ENCODE peak calls at places on chromosomes 7 and 10, in seven cellular contexts. F, T, H, K, Y, X and O are unnamed samples.

GRCh38 chr7:100572281-100572948 is 1.3 kb downstream of the SAP25 start:
- DNase-seq in Y (no peak), F (no peak), T (no peak), X (no peak), H (no peak), K (no peak), O (no peak)

GRCh38 chr7:112869111-112869774 is 79.0 kb upstream of the TMEM168 start:
- DNase-seq in X (peak), Y (peak), T (no peak), H (peak), K (peak), F (no peak), O (peak)

GRCh38 chr7:78218051-78218450 is 419.5 kb downstream of the PHTF2 start:
- DNase-seq in F (no peak), H (no peak), X (no peak), K (peak), T (no peak), Y (no peak), O (no peak)

GRCh38 chr7:44569958-44570357 is 3.8 kb downstream of the DDX56 start:
- DNase-seq in X (no peak), H (no peak), F (no peak), Y (no peak), K (no peak), T (no peak), O (no peak)

GRCh38 chr10:79386637-79387465 is 39.6 kb downstream of the PPIF start:
- DNase-seq in X (no peak), H (peak), F (peak), K (no peak), T (peak), Y (no peak), O (no peak)

GRCh38 chr10:88831709-88832108 is 19.9 kb downstream of the ANKRD22 start:
- DNase-seq in T (no peak), Y (peak), F (no peak), H (no peak), X (no peak), K (peak), O (no peak)

GRCh38 chr10:120917521-120918250 is 66.5 kb downstream of the WDR11 start:
- DNase-seq in F (no peak), X (no peak), Y (no peak), H (no peak), T (no peak), K (peak), O (no peak)

GRCh38 chr10:88243847-88244730 is 339.0 kb downstream of the RNLS start:
- DNase-seq in K (no peak), X (peak), F (peak), T (peak), H (peak), Y (no peak), O (peak)

GRCh38 chr10:62459072-62459471 is 84.9 kb downstream of the ZNF365 start:
- DNase-seq in K (no peak), H (no peak), Y (no peak), X (peak), F (no peak), T (no peak), O (peak)

GRCh38 chr7:88363869-88364268 is 57.2 kb upstream of the STEAP4 start:
- DNase-seq in K (no peak), T (no peak), X (peak), Y (no peak), F (no peak), H (no peak), O (no peak)

GRCh38 chr10:52956861-52957260 is 184.3 kb upstream of the MBL2 start:
- DNase-seq in T (no peak), X (no peak), K (peak), H (no peak), F (no peak), Y (no peak), O (no peak)

GRCh38 chr7:148327379-148327778 is 263.2 kb upstream of the C7orf33 start:
- DNase-seq in T (no peak), K (peak), X (peak), H (no peak), F (no peak), Y (no peak), O (no peak)

GRCh38 chr10:63886281-63887025 is 365.3 kb downstream of the REEP3 start:
- DNase-seq in X (no peak), T (no peak), F (no peak), Y (no peak), H (no peak), K (no peak), O (no peak)

GRCh38 chr7:123351506-123352225 is 151.9 kb upstream of the SLC13A1 start:
- DNase-seq in X (peak), H (no peak), Y (no peak), K (no peak), T (no peak), F (no peak), O (no peak)

GRCh38 chr7:68205826-68206225 is 1209.2 kb downstream of the TYW1 start:
- DNase-seq in K (no peak), H (no peak), F (no peak), Y (no peak), T (no peak), X (no peak), O (no peak)

GRCh38 chr7:51727441-51727840 is 410.8 kb upstream of the COBL start:
- DNase-seq in Y (no peak), K (no peak), T (no peak), H (no peak), X (peak), F (no peak), O (no peak)

GRCh38 chr7:84701524-84702306 is 485.1 kb downstream of the SEMA3D start:
- DNase-seq in K (peak), F (no peak), H (peak), T (no peak), X (peak), Y (no peak), O (peak)

GRCh38 chr10:18313146-18313542 is 172.9 kb downstream of the CACNB2 start:
- DNase-seq in Y (no peak), K (no peak), T (no peak), F (no peak), H (no peak), X (no peak), O (no peak)
- TF ChIP-seq CTCF in Y (no peak), K (no peak), T (no peak), F (no peak), H (no peak), X (no peak), O (no peak)

GRCh38 chr7:17062433-17063383 is 180.9 kb upstream of the AGR3 start:
- DNase-seq in X (no peak), K (no peak), Y (no peak), F (no peak), T (no peak), H (no peak), O (no peak)
- TF ChIP-seq CTCF in X (peak), K (peak), Y (peak), F (no peak), T (peak), H (no peak), O (peak)

DNA sequence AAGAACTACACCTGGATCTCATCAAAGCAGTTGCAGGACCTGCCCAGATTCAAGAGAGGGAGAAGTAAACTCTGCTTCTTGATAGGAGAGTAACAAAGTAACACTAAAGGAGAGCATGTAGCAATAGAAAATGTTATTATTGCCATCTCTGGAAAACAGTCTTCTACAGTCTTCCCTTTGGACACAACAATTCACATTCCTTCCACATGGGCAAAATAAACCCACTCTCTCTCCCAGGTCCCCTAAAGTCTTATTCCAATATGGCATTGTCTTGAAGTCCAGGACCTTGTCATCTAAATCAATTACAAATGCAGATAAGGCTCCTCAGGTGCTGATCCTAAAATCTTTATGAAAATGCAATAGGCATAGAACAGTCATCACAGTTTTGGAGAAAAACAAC is 10.3 kb upstream of the WNT2 start:
- DNase-seq in H (no peak), X (no peak), F (no peak), T (no peak), K (no peak), Y (no peak), O (no peak)
- TF ChIP-seq CTCF in H (no peak), X (no peak), F (no peak), T (no peak), K (no peak), Y (no peak), O (no peak)

DNA sequence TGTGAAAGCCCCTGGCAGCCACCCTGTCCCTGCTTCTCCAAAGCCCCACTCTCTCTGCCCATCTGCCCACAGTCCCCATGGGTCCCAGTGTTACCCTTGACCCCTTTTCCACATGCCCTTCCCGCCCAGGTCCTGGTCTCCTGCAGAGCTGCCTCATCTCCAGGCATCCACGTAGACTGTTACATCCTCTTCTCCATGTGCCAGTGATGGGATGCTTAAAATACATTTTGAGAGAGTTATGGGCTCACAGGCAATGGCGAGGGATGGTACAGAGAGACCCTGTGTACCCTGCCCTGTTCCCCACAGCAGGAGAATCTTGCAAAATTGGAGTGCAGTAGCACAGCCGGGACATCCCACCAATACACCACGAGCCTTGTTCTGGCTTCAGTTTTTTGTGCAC is 56.8 kb downstream of the GLRX3 start:
- DNase-seq in K (no peak), X (no peak), H (no peak), Y (no peak), F (no peak), T (no peak), O (no peak)
- TF ChIP-seq CTCF in K (no peak), X (no peak), H (no peak), Y (no peak), F (no peak), T (no peak), O (no peak)

DNA sequence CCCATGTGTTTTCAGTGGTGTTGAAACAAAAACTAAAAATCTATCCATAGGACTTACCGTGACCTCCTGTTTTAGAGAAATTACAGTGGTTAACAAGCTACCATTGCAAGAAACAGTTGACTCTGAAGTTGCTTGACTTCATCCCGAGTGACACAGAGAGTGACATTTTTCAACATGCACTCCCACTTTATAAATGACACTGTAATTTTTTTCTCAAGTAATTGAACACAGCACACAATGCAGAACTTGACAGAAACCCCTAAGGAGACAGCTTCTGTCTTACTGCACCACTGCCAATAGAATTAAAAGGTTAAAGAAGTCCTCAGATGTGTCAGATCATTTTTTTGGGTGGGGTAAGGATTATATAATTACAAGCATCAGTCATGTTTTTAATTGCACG is 246.1 kb downstream of the CELF2 start:
- DNase-seq in K (no peak), T (no peak), F (no peak), H (no peak), X (no peak), Y (no peak), O (no peak)
- TF ChIP-seq CTCF in K (no peak), T (no peak), F (no peak), H (no peak), X (no peak), Y (no peak), O (no peak)

GRCh38 chr10:5589963-5590511 is 65.3 kb downstream of the CALML3 start:
- DNase-seq in X (no peak), H (no peak), T (no peak), Y (no peak), K (peak), F (peak), O (no peak)
- TF ChIP-seq CTCF in X (peak), H (no peak), T (no peak), Y (no peak), K (peak), F (no peak), O (peak)

GRCh38 chr7:72064916-72065315 is 347.2 kb downstream of the CALN1 start:
- DNase-seq in K (no peak), Y (no peak), X (no peak), T (no peak), H (no peak), F (no peak), O (no peak)

GRCh38 chr7:72072901-72073300 is 339.2 kb downstream of the CALN1 start:
- DNase-seq in H (no peak), T (no peak), X (no peak), K (no peak), F (no peak), Y (no peak), O (no peak)

GRCh38 chr7:72063325-72063724 is 348.8 kb downstream of the CALN1 start:
- DNase-seq in F (no peak), K (no peak), X (no peak), Y (no peak), H (no peak), T (no peak), O (no peak)

DNA sequence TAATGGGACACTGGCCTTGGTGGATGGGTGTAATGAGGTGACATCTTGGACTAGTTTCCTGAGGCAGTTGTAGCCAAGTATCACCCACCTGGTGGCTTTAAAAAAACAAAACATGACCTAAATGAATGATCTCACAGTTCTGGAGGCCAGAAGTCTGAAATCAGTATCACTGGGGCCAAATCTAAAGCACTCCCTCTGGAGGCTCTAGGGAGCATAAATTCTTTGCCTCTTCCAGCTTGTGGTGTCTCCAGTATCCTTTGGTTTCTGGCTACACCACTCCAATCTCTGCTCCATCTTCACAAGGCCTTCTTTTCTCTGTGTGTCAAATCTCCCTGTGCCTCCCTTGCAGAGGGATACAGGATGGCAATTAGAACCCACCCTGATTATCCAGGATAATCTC is 342.9 kb downstream of the CALN1 start:
- DNase-seq in K (no peak), T (no peak), F (no peak), Y (no peak), H (no peak), X (no peak), O (no peak)
- TF ChIP-seq CTCF in K (no peak), T (peak), F (no peak), Y (no peak), H (no peak), X (no peak), O (no peak)

DNA sequence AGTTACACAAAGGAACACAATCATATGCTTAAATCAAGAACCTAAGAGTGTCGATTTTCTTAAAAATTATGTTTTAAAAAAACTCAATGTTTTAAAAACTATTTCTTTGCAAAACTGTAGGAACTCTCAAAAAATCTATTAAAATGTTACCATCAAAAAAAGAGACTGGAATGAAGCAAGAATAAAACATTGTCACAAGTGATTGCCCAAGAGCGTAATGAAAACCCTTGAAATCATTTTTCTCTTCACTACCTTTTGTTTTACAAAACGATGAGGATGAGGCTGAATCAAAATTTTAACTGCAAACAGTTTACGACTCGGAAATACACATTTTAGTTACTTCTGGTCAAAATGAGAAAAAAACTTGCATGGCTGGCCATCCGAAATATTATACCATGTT is 859 bp downstream of the YME1L1 start:
- DNase-seq in X (no peak), Y (no peak), F (no peak), K (no peak), H (no peak), T (no peak), O (no peak)
- TF ChIP-seq CTCF in X (no peak), Y (no peak), F (no peak), K (no peak), H (no peak), T (no peak), O (no peak)